ENCODE peak calls at places on chromosomes 5 and 9, in four cellular contexts. G, E, P and U are unnamed samples.

GRCh38 chr5:113612060-113612496 is 98.6 kb downstream of the YTHDC2 start:
- DNase-seq in G (no peak), E (no peak), P (peak; percentile 24), U (peak; percentile 51)

GRCh38 chr9:106916491-106917235 is 53.7 kb downstream of the ZNF462 start:
- DNase-seq in G (peak; percentile 52), E (peak; percentile 32), P (peak; percentile 69), U (peak; percentile 92)

GRCh38 chr5:81140942-81141341 is 92.2 kb upstream of the CKMT2 start:
- DNase-seq in G (peak; percentile 46), E (no peak), P (no peak), U (peak; percentile 80)

GRCh38 chr9:107809859-107810492 is 320.4 kb upstream of the KLF4 start:
- DNase-seq in G (no peak), E (no peak), P (no peak), U (peak; percentile 68)

GRCh38 chr9:107213561-107214028 is 69.5 kb upstream of the RAD23B start:
- DNase-seq in G (no peak), E (no peak), P (peak; percentile 81), U (peak; percentile 94)

GRCh38 chr9:112361602-112362001 is 18.3 kb upstream of the HSDL2 start:
- DNase-seq in G (no peak), E (no peak), P (peak; percentile 28), U (peak; percentile 59)

GRCh38 chr5:142327111-142327842 is 2.5 kb upstream of the SPRY4 start:
- DNase-seq in G (no peak), E (no peak), P (no peak), U (peak; percentile 84)

GRCh38 chr5:155080721-155081120 is 67.2 kb downstream of the KIF4B start:
- DNase-seq in G (no peak), E (no peak), P (no peak), U (no peak)

GRCh38 chr9:34267660-34268059 is 61.4 kb downstream of the KIF24 start:
- DNase-seq in G (no peak), E (no peak), P (no peak), U (no peak)

GRCh38 chr9:108780949-108781734 is 74.6 kb downstream of the ACTL7B start:
- DNase-seq in G (no peak), E (no peak), P (no peak), U (no peak)

GRCh38 chr9:121577201-121577600 is 74.2 kb upstream of the DAB2IP start:
- DNase-seq in G (no peak), E (no peak), P (no peak), U (no peak)

GRCh38 chr9:121651295-121652036 is at the start of gene DAB2IP:
- DNase-seq in G (peak; percentile 78), E (peak; percentile 63), P (peak; percentile 49), U (peak; percentile 39)

GRCh38 chr5:129771058-129771838 is 23.4 kb downstream of the MINAR2 start:
- DNase-seq in G (peak; percentile 25), E (peak; percentile 57), P (peak; percentile 27), U (peak; percentile 22)

GRCh38 chr9:110103257-110103656 is 104.7 kb downstream of the C9orf152 start:
- DNase-seq in G (no peak), E (no peak), P (no peak), U (no peak)

GRCh38 chr9:33267368-33267767 is 2.5 kb downstream of the CHMP5 start:
- DNase-seq in G (no peak), E (no peak), P (no peak), U (no peak)

GRCh38 chr5:179912951-179913350 is 5.3 kb upstream of the TBC1D9B start:
- DNase-seq in G (no peak), E (no peak), P (no peak), U (no peak)

GRCh38 chr5:150253416-150254208 is 36.0 kb downstream of the CAMK2A start:
- DNase-seq in G (no peak), E (no peak), P (no peak), U (no peak)

GRCh38 chr9:8332296-8332695 is 532.7 kb upstream of the DMAC1 start:
- DNase-seq in G (no peak), E (no peak), P (no peak), U (no peak)

GRCh38 chr5:40503438-40503837 is 176.3 kb upstream of the PTGER4 start:
- DNase-seq in G (no peak), E (no peak), P (no peak), U (peak; percentile 56)

GRCh38 chr9:137025120-137025966 is 2.7 kb downstream of the ABCA2 start:
- DNase-seq in G (no peak), E (peak; percentile 51), P (no peak), U (no peak)

GRCh38 chr9:134243778-134244467 is 79.6 kb upstream of the RNU6ATAC start:
- DNase-seq in G (no peak), E (no peak), P (no peak), U (peak; percentile 59)

GRCh38 chr9:135187365-135187764 is 99.9 kb downstream of the OLFM1 start:
- DNase-seq in G (no peak), E (no peak), P (no peak), U (no peak)

GRCh38 chr9:129547869-129548570 is 72.9 kb downstream of the C9orf50 start:
- DNase-seq in G (no peak), E (no peak), P (no peak), U (no peak)

GRCh38 chr5:394671-395155 is 48.3 kb upstream of the EXOC3 start:
- DNase-seq in G (no peak), E (no peak), P (no peak), U (no peak)

GRCh38 chr5:132059696-132060500 is 557 bp upstream of the IL3 start:
- DNase-seq in G (no peak), E (no peak), P (no peak), U (no peak)

GRCh38 chr9:122058051-122058450 is 35.1 kb downstream of the TTLL11 start:
- DNase-seq in G (no peak), E (no peak), P (no peak), U (no peak)

GRCh38 chr9:79974806-79975422 is 403.1 kb downstream of the TLE4 start:
- DNase-seq in G (no peak), E (no peak), P (no peak), U (no peak)

GRCh38 chr9:96107436-96107835 is 194.5 kb downstream of the HSD17B3 start:
- DNase-seq in G (no peak), E (no peak), P (no peak), U (no peak)

GRCh38 chr5:160269017-160269416 is 39.7 kb downstream of the FABP6 start:
- DNase-seq in G (peak; percentile 91), E (peak; percentile 63), P (no peak), U (peak; percentile 91)

GRCh38 chr5:75648712-75649111 is 37.5 kb downstream of the ANKDD1B start:
- DNase-seq in G (no peak), E (no peak), P (no peak), U (no peak)

GRCh38 chr9:20898885-20899554 is 132.4 kb downstream of the HACD4 start:
- DNase-seq in G (no peak), E (no peak), P (no peak), U (peak; percentile 16)

GRCh38 chr5:164051745-164052144 is 546.3 kb downstream of the MAT2B start:
- DNase-seq in G (no peak), E (no peak), P (no peak), U (peak; percentile 64)

GRCh38 chr9:35650341-35651158 is at the start of gene SIT1:
- DNase-seq in G (no peak), E (no peak), P (no peak), U (no peak)

GRCh38 chr9:73149371-73150067 is 2.1 kb upstream of the ANXA1 start:
- DNase-seq in G (no peak), E (no peak), P (peak; percentile 60), U (peak; percentile 92)

GRCh38 chr9:110753734-110754231 is 85.2 kb downstream of the MUSK start:
- DNase-seq in G (no peak), E (no peak), P (no peak), U (peak; percentile 77)

GRCh38 chr9:122786338-122786737 is 2.4 kb upstream of the OR5C1 start:
- DNase-seq in G (no peak), E (no peak), P (no peak), U (no peak)

GRCh38 chr9:20980713-20981481 is 50.5 kb downstream of the HACD4 start:
- DNase-seq in G (no peak), E (no peak), P (no peak), U (peak; percentile 93)

GRCh38 chr9:121354141-121354540 is 15.9 kb downstream of the STOM start:
- DNase-seq in G (peak; percentile 73), E (no peak), P (no peak), U (no peak)

GRCh38 chr5:887947-888640 is 4.5 kb downstream of the BRD9 start:
- DNase-seq in G (no peak), E (no peak), P (no peak), U (no peak)

GRCh38 chr5:87579678-87580077 is 166.9 kb upstream of the CCNH start:
- DNase-seq in G (no peak), E (no peak), P (no peak), U (no peak)